ENCODE peak calls at places on chromosome 18, in ten cellular contexts. L is spleen; C is CD4-positive, alpha-beta T cell; T is NCI-H748 treated with DMSO at 0.1 percent for 48 hours; Z is GM23248; M is left ventricle myocardium superior; H is PC-9; D is GM04504; Y is activated gamma-delta T cell treated with Interleukin-2 at 50 U/mL for 16 hours; I is transverse colon. W is an unnamed sample.

GRCh38 chr18:35267161-35267651 is 22.8 kb downstream of the ZSCAN30 start:
- DNase-seq in L (peak), C (peak), T (peak), Z (peak), M (peak), H (no peak), D (no peak), Y (peak), I (peak), W (no peak)

GRCh38 chr18:76578571-76579300 is 83.7 kb upstream of the ZNF516 start:
- DNase-seq in L (no peak), C (no peak), T (no peak), Z (peak), M (no peak), H (no peak), D (no peak), Y (no peak), I (no peak), W (no peak)

GRCh38 chr18:45589559-45590041 is 25.7 kb upstream of the SLC14A2 start:
- DNase-seq in L (no peak), C (no peak), T (no peak), Z (peak), M (peak), H (no peak), D (peak), Y (no peak), I (no peak), W (no peak)

GRCh38 chr18:39571511-39571910 is 2005.9 kb upstream of the CELF4 start:
- DNase-seq in L (no peak), C (no peak), T (peak), Z (peak), M (no peak), H (peak), D (no peak), Y (no peak), I (no peak), W (peak)

GRCh38 chr18:79987566-79987965 is 797 bp downstream of the TXNL4A start:
- DNase-seq in L (no peak), C (no peak), T (no peak), Z (peak), M (no peak), H (no peak), D (no peak), Y (no peak), I (no peak), W (no peak)

GRCh38 chr18:48887905-48888531 is 62.7 kb downstream of the SMAD7 start:
- DNase-seq in L (peak), C (no peak), T (no peak), Z (no peak), M (no peak), H (no peak), D (no peak), Y (no peak), I (no peak), W (no peak)

GRCh38 chr18:55908790-55909408 is 320.9 kb upstream of the TCF4 start:
- DNase-seq in L (no peak), C (no peak), T (no peak), Z (no peak), M (no peak), H (no peak), D (no peak), Y (no peak), I (no peak), W (no peak)

GRCh38 chr18:3097082-3097481 is 84.1 kb upstream of the LPIN2 start:
- DNase-seq in L (no peak), C (no peak), T (no peak), Z (no peak), M (no peak), H (no peak), D (no peak), Y (no peak), I (no peak), W (no peak)

GRCh38 chr18:44170208-44170880 is 510.3 kb upstream of the SETBP1 start:
- DNase-seq in L (no peak), C (no peak), T (no peak), Z (no peak), M (no peak), H (no peak), D (no peak), Y (no peak), I (no peak), W (no peak)

GRCh38 chr18:48201952-48202898 is 207.0 kb downstream of the ZBTB7C start:
- DNase-seq in L (no peak), C (no peak), T (no peak), Z (no peak), M (no peak), H (no peak), D (no peak), Y (no peak), I (peak), W (no peak)

GRCh38 chr18:50398947-50399346 is 24.1 kb downstream of the SKA1 start:
- DNase-seq in L (no peak), C (no peak), T (no peak), Z (no peak), M (no peak), H (no peak), D (no peak), Y (no peak), I (no peak), W (no peak)

GRCh38 chr18:23515911-23516546 is 12.7 kb downstream of the RMC1 start:
- DNase-seq in L (peak), C (peak), T (peak), Z (peak), M (peak), H (peak), D (no peak), Y (peak), I (peak), W (peak)

W was measured in Karpas-422.